ENCODE peak calls at places on chromosomes 2 and 18, in five cellular contexts. One of them, this sample, is unnamed.
A peak's percentile ranks its signal among the peaks of the same experiment; 100 is the strongest.

GRCh38 chr2:156333274-156333950 is 891 bp upstream of the NR4A2 start:
- DNase-seq in A549: no peak
- DNase-seq in IMR-90: no peak
- DNase-seq in stomach: no peak
- DNase-seq in body of pancreas: no peak
- DNase-seq in this sample: no peak

GRCh38 chr18:59218018-59218417 is 1.9 kb upstream of the GRP start:
- DNase-seq in body of pancreas: no peak
- DNase-seq in IMR-90: no peak
- DNase-seq in A549: no peak
- DNase-seq in stomach: no peak
- DNase-seq in this sample: no peak

GRCh38 chr18:487371-487770 is 13.1 kb downstream of the COLEC12 start:
- DNase-seq in body of pancreas: no peak
- DNase-seq in A549: no peak
- DNase-seq in IMR-90: peak; percentile 46
- DNase-seq in stomach: no peak
- DNase-seq in this sample: no peak

GRCh38 chr2:142222715-142223114 is 91.9 kb upstream of the LRP1B start:
- DNase-seq in IMR-90: no peak
- DNase-seq in stomach: no peak
- DNase-seq in A549: no peak
- DNase-seq in body of pancreas: no peak
- DNase-seq in this sample: no peak

GRCh38 chr2:161122772-161123530 is 37.3 kb upstream of the TANK start:
- DNase-seq in stomach: no peak
- DNase-seq in A549: peak; percentile 85
- DNase-seq in IMR-90: peak; percentile 93
- DNase-seq in body of pancreas: peak; percentile 64
- DNase-seq in this sample: peak; percentile 31

GRCh38 chr2:168734199-168734746 is 68.2 kb upstream of the NOSTRIN start:
- DNase-seq in A549: no peak
- DNase-seq in body of pancreas: no peak
- DNase-seq in stomach: no peak
- DNase-seq in IMR-90: no peak
- DNase-seq in this sample: no peak

GRCh38 chr18:51668101-51668500 is 470.6 kb upstream of the MEX3C start:
- DNase-seq in IMR-90: peak; percentile 4
- DNase-seq in A549: peak; percentile 40
- DNase-seq in body of pancreas: peak; percentile 77
- DNase-seq in stomach: peak; percentile 67
- DNase-seq in this sample: peak; percentile 58

GRCh38 chr2:231706731-231707624 is 1.3 kb upstream of the PTMA start:
- DNase-seq in IMR-90: peak; percentile 99
- DNase-seq in body of pancreas: peak; percentile 98
- DNase-seq in A549: peak; percentile 99
- DNase-seq in stomach: peak; percentile 99
- DNase-seq in this sample: peak; percentile 98

GRCh38 chr2:20652673-20653575 is 2.0 kb upstream of the HS1BP3 start:
- DNase-seq in body of pancreas: no peak
- DNase-seq in stomach: no peak
- DNase-seq in A549: no peak
- DNase-seq in IMR-90: no peak
- DNase-seq in this sample: no peak

GRCh38 chr2:29065479-29065847 is 8.9 kb downstream of the PCARE start:
- DNase-seq in A549: no peak
- DNase-seq in IMR-90: no peak
- DNase-seq in stomach: no peak
- DNase-seq in body of pancreas: no peak
- DNase-seq in this sample: no peak

GRCh38 chr18:77884454-77884853 is 634.8 kb downstream of the GALR1 start:
- DNase-seq in IMR-90: no peak
- DNase-seq in body of pancreas: no peak
- DNase-seq in stomach: no peak
- DNase-seq in A549: no peak
- DNase-seq in this sample: no peak

GRCh38 chr2:40028792-40029488 is 249.9 kb upstream of the THUMPD2 start:
- DNase-seq in A549: no peak
- DNase-seq in IMR-90: no peak
- DNase-seq in body of pancreas: no peak
- DNase-seq in stomach: no peak
- DNase-seq in this sample: no peak

GRCh38 chr2:2825062-2825461 is 494.0 kb upstream of the MYT1L start:
- DNase-seq in body of pancreas: no peak
- DNase-seq in stomach: peak; percentile 9
- DNase-seq in A549: no peak
- DNase-seq in IMR-90: no peak
- DNase-seq in this sample: no peak

GRCh38 chr2:179661986-179662385 is 199.4 kb downstream of the ZNF385B start:
- DNase-seq in stomach: no peak
- DNase-seq in body of pancreas: no peak
- DNase-seq in IMR-90: no peak
- DNase-seq in A549: no peak
- DNase-seq in this sample: no peak

GRCh38 chr2:204160991-204161390 is 224.4 kb downstream of the ICOS start:
- DNase-seq in stomach: no peak
- DNase-seq in IMR-90: no peak
- DNase-seq in A549: no peak
- DNase-seq in body of pancreas: no peak
- DNase-seq in this sample: no peak

GRCh38 chr2:227228061-227228667 is 63.7 kb downstream of the COL4A3 start:
- DNase-seq in IMR-90: no peak
- DNase-seq in A549: peak; percentile 71
- DNase-seq in stomach: peak; percentile 39
- DNase-seq in body of pancreas: peak; percentile 69
- DNase-seq in this sample: no peak

GRCh38 chr2:64950226-64951160 is 38.7 kb upstream of the SLC1A4 start:
- DNase-seq in stomach: no peak
- DNase-seq in body of pancreas: no peak
- DNase-seq in A549: peak; percentile 33
- DNase-seq in IMR-90: peak; percentile 43
- DNase-seq in this sample: no peak

GRCh38 chr2:158776236-158776635 is 18.9 kb upstream of the DAPL1 start:
- DNase-seq in stomach: no peak
- DNase-seq in body of pancreas: no peak
- DNase-seq in A549: no peak
- DNase-seq in IMR-90: no peak
- DNase-seq in this sample: no peak

GRCh38 chr2:160581035-160581434 is 87.4 kb upstream of the RBMS1 start:
- DNase-seq in A549: no peak
- DNase-seq in IMR-90: peak; percentile 56
- DNase-seq in stomach: no peak
- DNase-seq in body of pancreas: no peak
- DNase-seq in this sample: no peak

GRCh38 chr2:14843507-14844204 is 211.1 kb downstream of the LRATD1 start:
- DNase-seq in body of pancreas: no peak
- DNase-seq in stomach: no peak
- DNase-seq in A549: no peak
- DNase-seq in IMR-90: no peak
- DNase-seq in this sample: no peak

GRCh38 chr2:83874066-83874465 is 585.0 kb downstream of the SUCLG1 start:
- DNase-seq in IMR-90: no peak
- DNase-seq in body of pancreas: no peak
- DNase-seq in A549: no peak
- DNase-seq in stomach: no peak
- DNase-seq in this sample: no peak
- H3K9me3 ChIP-seq in IMR-90: peaks cover 16% of the 10 kb centered on the region
- H3K9me3 ChIP-seq in body of pancreas: no peaks in the 10 kb centered on the region
- H3K9me3 ChIP-seq in A549: peaks cover 4% of the 10 kb centered on the region
- H3K9me3 ChIP-seq in stomach: peaks cover 13% of the 10 kb centered on the region
- H3K9me3 ChIP-seq in this sample: peaks cover 23% of the 10 kb centered on the region

GRCh38 chr2:218249686-218250085 is 11.1 kb upstream of the GPBAR1 start:
- DNase-seq in body of pancreas: no peak
- DNase-seq in IMR-90: no peak
- DNase-seq in A549: no peak
- DNase-seq in stomach: peak; percentile 17
- DNase-seq in this sample: no peak
- TF ChIP-seq POLR2A in body of pancreas: no peak
- TF ChIP-seq POLR2A in IMR-90: no peak
- TF ChIP-seq POLR2A in A549: no peak
- TF ChIP-seq POLR2A in stomach: no peak
- TF ChIP-seq POLR2A in this sample: no peak

GRCh38 chr2:81624825-81625224 is 1320.3 kb upstream of the LRRTM1 start:
- DNase-seq in stomach: no peak
- DNase-seq in A549: no peak
- DNase-seq in IMR-90: no peak
- DNase-seq in body of pancreas: no peak
- DNase-seq in this sample: no peak
- H3K9me3 ChIP-seq in stomach: no peaks in the 10 kb centered on the region
- H3K9me3 ChIP-seq in A549: peaks cover 5% of the 10 kb centered on the region
- H3K9me3 ChIP-seq in IMR-90: no peaks in the 10 kb centered on the region
- H3K9me3 ChIP-seq in body of pancreas: no peaks in the 10 kb centered on the region
- H3K9me3 ChIP-seq in this sample: no peaks in the 10 kb centered on the region

DNA sequence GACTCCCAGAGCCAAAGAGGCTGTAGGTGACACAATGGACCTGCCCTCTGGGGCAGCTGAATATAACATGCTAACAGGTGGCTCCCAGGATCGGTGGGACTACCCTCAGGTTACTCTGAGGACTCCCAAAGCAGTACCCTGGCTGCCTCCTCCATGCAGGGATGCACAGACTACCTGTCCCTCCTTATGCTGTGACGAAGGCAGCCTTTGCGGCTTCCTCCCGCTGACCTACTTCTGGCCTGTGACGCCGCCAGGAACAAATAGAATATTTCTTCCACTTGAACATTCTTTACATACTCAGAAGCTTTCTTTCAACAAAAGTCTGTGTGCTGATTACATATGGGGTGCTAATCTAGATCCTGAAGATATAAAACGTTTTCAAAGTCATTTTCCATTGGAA is 58.7 kb upstream of the STK17B start:
- DNase-seq in IMR-90: no peak
- DNase-seq in A549: no peak
- DNase-seq in stomach: peak; percentile 52
- DNase-seq in body of pancreas: peak; percentile 11
- DNase-seq in this sample: no peak
- TF ChIP-seq POLR2A in IMR-90: no peak
- TF ChIP-seq POLR2A in A549: no peak
- TF ChIP-seq POLR2A in stomach: no peak
- TF ChIP-seq POLR2A in body of pancreas: no peak
- TF ChIP-seq POLR2A in this sample: no peak

GRCh38 chr2:153589586-153589985 is 111.0 kb upstream of the RPRM start:
- DNase-seq in stomach: no peak
- DNase-seq in body of pancreas: no peak
- DNase-seq in A549: no peak
- DNase-seq in IMR-90: no peak
- DNase-seq in this sample: no peak
- H3K9me3 ChIP-seq in stomach: peaks cover 12% of the 10 kb centered on the region
- H3K9me3 ChIP-seq in body of pancreas: no peaks in the 10 kb centered on the region
- H3K9me3 ChIP-seq in A549: peaks cover 4% of the 10 kb centered on the region
- H3K9me3 ChIP-seq in IMR-90: peaks cover 9% of the 10 kb centered on the region
- H3K9me3 ChIP-seq in this sample: no peaks in the 10 kb centered on the region

GRCh38 chr2:238159676-238160205 is 971 bp downstream of the ERFE start:
- DNase-seq in body of pancreas: no peak
- DNase-seq in IMR-90: no peak
- DNase-seq in A549: no peak
- DNase-seq in stomach: no peak
- DNase-seq in this sample: no peak
- TF ChIP-seq POLR2A in body of pancreas: no peak
- TF ChIP-seq POLR2A in IMR-90: no peak
- TF ChIP-seq POLR2A in A549: no peak
- TF ChIP-seq POLR2A in stomach: no peak
- TF ChIP-seq POLR2A in this sample: no peak

GRCh38 chr2:6846540-6846939 is 19.2 kb downstream of the CMPK2 start:
- DNase-seq in body of pancreas: no peak
- DNase-seq in IMR-90: no peak
- DNase-seq in A549: no peak
- DNase-seq in stomach: no peak
- DNase-seq in this sample: no peak

GRCh38 chr2:6852210-6852609 is 13.5 kb downstream of the CMPK2 start:
- DNase-seq in IMR-90: no peak
- DNase-seq in stomach: no peak
- DNase-seq in A549: no peak
- DNase-seq in body of pancreas: no peak
- DNase-seq in this sample: no peak

GRCh38 chr2:6845903-6846302 is 19.8 kb downstream of the CMPK2 start:
- DNase-seq in IMR-90: no peak
- DNase-seq in A549: no peak
- DNase-seq in stomach: no peak
- DNase-seq in body of pancreas: no peak
- DNase-seq in this sample: no peak

GRCh38 chr2:6845312-6845711 is 20.4 kb downstream of the CMPK2 start:
- DNase-seq in stomach: no peak
- DNase-seq in A549: peak; percentile 35
- DNase-seq in IMR-90: no peak
- DNase-seq in body of pancreas: no peak
- DNase-seq in this sample: no peak

DNA sequence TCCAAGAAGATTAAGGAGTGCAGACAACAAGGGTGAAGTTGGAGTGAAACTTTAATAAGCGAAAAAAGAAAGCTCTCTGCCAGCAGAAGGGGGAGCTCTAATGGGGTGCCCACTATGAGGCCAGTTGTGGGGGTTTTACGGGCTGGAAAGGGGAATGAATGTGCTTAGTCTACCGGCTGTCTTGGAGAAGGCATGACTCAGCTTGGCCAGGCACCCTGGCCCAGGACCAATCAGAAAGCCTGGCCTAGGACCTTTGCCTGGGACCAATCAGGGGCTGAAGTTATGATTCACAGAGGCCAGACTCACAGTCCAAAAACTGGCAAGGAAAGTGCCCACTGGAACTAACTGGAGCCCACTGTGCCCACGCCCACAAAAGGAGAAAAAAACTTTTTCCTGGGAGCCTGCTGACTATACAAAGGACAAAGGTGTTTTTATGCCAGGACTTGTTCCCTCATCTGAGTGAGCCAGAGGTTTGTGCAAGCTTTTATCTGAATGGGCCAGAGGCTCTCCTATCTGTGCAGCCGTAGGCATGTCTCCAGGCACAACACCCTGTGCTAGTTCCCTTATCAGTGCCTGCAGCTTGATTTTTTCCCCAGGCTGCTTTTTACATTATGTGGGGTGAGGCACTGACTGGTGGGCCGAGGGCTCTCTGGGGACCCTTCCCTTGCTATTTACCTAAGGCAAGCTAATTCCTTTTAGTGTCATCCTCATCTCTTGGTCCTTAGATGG is 18.6 kb downstream of the CMPK2 start:
- DNase-seq in A549: peak; percentile 32
- DNase-seq in IMR-90: no peak
- DNase-seq in body of pancreas: no peak
- DNase-seq in stomach: no peak
- DNase-seq in this sample: no peak
- H3K9me3 ChIP-seq in A549: peaks cover 23% of the 10 kb centered on the region
- H3K9me3 ChIP-seq in IMR-90: peaks cover 11% of the 10 kb centered on the region
- H3K9me3 ChIP-seq in body of pancreas: no peaks in the 10 kb centered on the region
- H3K9me3 ChIP-seq in stomach: peaks cover 70% of the 10 kb centered on the region
- H3K9me3 ChIP-seq in this sample: peaks cover 4% of the 10 kb centered on the region

This sample was measured in tibial nerve.